ENCODE peak calls at places on chromosomes 16 and 17, in five cellular contexts. X, Z, F, N and A are unnamed samples.

GRCh38 chr16:56911771-56912541 is 20.0 kb upstream of the HERPUD1 start:
- DNase-seq in X (no peak), Z (no peak), F (peak; percentile 66), N (no peak), A (no peak)

GRCh38 chr17:40909755-40910154 is 24.7 kb upstream of the KRT20 start:
- DNase-seq in X (no peak), Z (no peak), F (no peak), N (no peak), A (no peak)

GRCh38 chr17:50177983-50178834 is 12.4 kb downstream of the SGCA start:
- DNase-seq in X (peak; percentile 78), Z (peak; percentile 96), F (peak; percentile 74), N (peak; percentile 56), A (peak; percentile 89)

GRCh38 chr17:49582789-49583188 is 7.1 kb downstream of the NXPH3 start:
- DNase-seq in X (no peak), Z (no peak), F (no peak), N (no peak), A (no peak)

GRCh38 chr17:82880620-82881019 is 40.8 kb upstream of the ZNF750 start:
- DNase-seq in X (no peak), Z (no peak), F (no peak), N (no peak), A (no peak)

GRCh38 chr16:4697867-4698291 is 4.5 kb downstream of the NUDT16L1 start:
- DNase-seq in X (no peak), Z (no peak), F (no peak), N (no peak), A (no peak)

GRCh38 chr16:50371936-50372595 is 3.3 kb upstream of the BRD7 start:
- DNase-seq in X (peak; percentile 14), Z (no peak), F (no peak), N (no peak), A (no peak)

GRCh38 chr17:8426802-8427201 is 8.9 kb upstream of the NDEL1 start:
- DNase-seq in X (no peak), Z (no peak), F (no peak), N (no peak), A (no peak)

GRCh38 chr17:70132505-70132904 is 36.8 kb upstream of the KCNJ2 start:
- DNase-seq in X (no peak), Z (no peak), F (no peak), N (no peak), A (no peak)